ENCODE peak calls at places on chromosome 18, in four cellular contexts. W is stimulated activated naive CD4-positive, alpha-beta T cell; B is GM04503; S is GM19239. Z is an unnamed sample.

GRCh38 chr18:76824136-76824676 is 1.8 kb downstream of the ZNF236 start:
- DNase-seq in S (no peak), B (no peak), W (no peak), Z (no peak)

GRCh38 chr18:62928316-62928715 is 213.0 kb downstream of the PHLPP1 start:
- DNase-seq in B (peak), S (no peak), W (no peak), Z (no peak)

GRCh38 chr18:79934311-79935097 is 16.9 kb downstream of the SLC66A2 start:
- DNase-seq in B (no peak), W (no peak), S (no peak), Z (no peak)

GRCh38 chr18:59311631-59312030 is 6.8 kb downstream of the CPLX4 start:
- DNase-seq in W (no peak), S (no peak), B (no peak), Z (no peak)

GRCh38 chr18:78939105-78939504 is 40.5 kb upstream of the SALL3 start:
- DNase-seq in W (no peak), S (no peak), B (no peak), Z (no peak)

GRCh38 chr18:79402977-79403722 is 7.4 kb downstream of the NFATC1 start:
- DNase-seq in W (no peak), B (no peak), S (no peak), Z (no peak)

GRCh38 chr18:49094979-49095632 is 144.3 kb upstream of the SMAD7 start:
- DNase-seq in B (peak), W (no peak), S (no peak), Z (peak)

GRCh38 chr18:46224181-46224775 is 120.1 kb downstream of the HAUS1 start:
- DNase-seq in W (no peak), B (no peak), S (no peak), Z (no peak)

GRCh38 chr18:9827856-9828793 is 57.6 kb upstream of the TXNDC2 start:
- DNase-seq in S (no peak), B (peak), W (no peak), Z (peak)

GRCh38 chr18:25805323-25805722 is 285.1 kb downstream of the SS18 start:
- DNase-seq in W (no peak), S (no peak), B (peak), Z (peak)

GRCh38 chr18:55997156-55997561 is 409.2 kb upstream of the TCF4 start:
- DNase-seq in S (no peak), W (no peak), B (no peak), Z (no peak)

GRCh38 chr18:48923746-48924580 is 26.8 kb downstream of the SMAD7 start:
- DNase-seq in S (peak), W (no peak), B (no peak), Z (no peak)

GRCh38 chr18:76937597-76937996 is 115.2 kb downstream of the ZNF236 start:
- DNase-seq in W (no peak), S (no peak), B (no peak), Z (no peak)

GRCh38 chr18:67766930-67767329 is 250.4 kb upstream of the DSEL start:
- DNase-seq in S (no peak), B (peak), W (no peak), Z (peak)

GRCh38 chr18:79383388-79384056 is 12.2 kb upstream of the NFATC1 start:
- DNase-seq in B (no peak), S (no peak), W (no peak), Z (no peak)

GRCh38 chr18:21064347-21064746 is 47.3 kb downstream of the ROCK1 start:
- DNase-seq in W (no peak), B (peak), S (no peak), Z (no peak)

GRCh38 chr18:49178736-49179135 is 228.0 kb upstream of the SMAD7 start:
- DNase-seq in S (no peak), W (no peak), B (no peak), Z (no peak)

GRCh38 chr18:46320928-46321855 is 217.0 kb downstream of the HAUS1 start:
- DNase-seq in S (no peak), W (no peak), B (peak), Z (peak)

GRCh38 chr18:49250819-49251388 is 209.5 kb downstream of the DYM start:
- DNase-seq in S (no peak), W (no peak), B (no peak), Z (no peak)

GRCh38 chr18:11992096-11992785 is 10.9 kb downstream of the IMPA2 start:
- DNase-seq in S (no peak), W (no peak), B (no peak), Z (no peak)

GRCh38 chr18:59357928-59358327 is 1.1 kb downstream of the LMAN1 start:
- DNase-seq in B (peak), W (no peak), S (no peak), Z (no peak)

GRCh38 chr18:11259421-11259820 is 110.1 kb upstream of the PIEZO2 start:
- DNase-seq in B (no peak), S (no peak), W (no peak), Z (no peak)

GRCh38 chr18:36889316-36889715 is 60.4 kb downstream of the KIAA1328 start:
- DNase-seq in B (no peak), W (no peak), S (no peak), Z (no peak)

GRCh38 chr18:33505798-33506197 is 65.3 kb upstream of the CCDC178 start:
- DNase-seq in S (no peak), B (no peak), W (no peak), Z (no peak)

GRCh38 chr18:78579854-78580577 is 399.6 kb upstream of the SALL3 start:
- DNase-seq in S (no peak), W (no peak), B (no peak), Z (no peak)

GRCh38 chr18:54222922-54223567 is 1.4 kb downstream of the MBD2 start:
- DNase-seq in W (peak), S (no peak), B (no peak), Z (no peak)

GRCh38 chr18:63439334-63439733 is 17.1 kb upstream of the VPS4B start:
- DNase-seq in W (peak), S (peak), B (no peak), Z (peak)

GRCh38 chr18:62757399-62758010 is 42.2 kb downstream of the PHLPP1 start:
- DNase-seq in W (no peak), S (no peak), B (no peak), Z (no peak)

GRCh38 chr18:45228989-45229388 is 386.3 kb upstream of the SLC14A2 start:
- DNase-seq in B (no peak), W (no peak), S (no peak), Z (no peak)

GRCh38 chr18:39053569-39053968 is 1488.0 kb upstream of the CELF4 start:
- DNase-seq in W (no peak), S (no peak), B (no peak), Z (no peak)

GRCh38 chr18:58390399-58390798 is 238.5 kb downstream of the ALPK2 start:
- DNase-seq in S (no peak), W (no peak), B (no peak), Z (no peak)

GRCh38 chr18:48821251-48821590 is 129.5 kb downstream of the SMAD7 start:
- DNase-seq in B (no peak), S (no peak), W (no peak), Z (no peak)

GRCh38 chr18:3139406-3139805 is 80.4 kb downstream of the MYOM1 start:
- DNase-seq in B (no peak), W (no peak), S (no peak), Z (no peak)

GRCh38 chr18:48186861-48187260 is 222.3 kb downstream of the ZBTB7C start:
- DNase-seq in B (no peak), S (no peak), W (no peak), Z (no peak)

GRCh38 chr18:8705941-8706544 is 687 bp downstream of the MTCL1 start:
- DNase-seq in W (no peak), S (peak), B (no peak), Z (no peak)

GRCh38 chr18:75923169-75923568 is 495.7 kb upstream of the SMIM21 start:
- DNase-seq in B (peak), S (no peak), W (no peak), Z (no peak)

GRCh38 chr18:9547767-9548166 is 66.6 kb downstream of the PPP4R1 start:
- DNase-seq in S (no peak), W (no peak), B (no peak), Z (no peak)

GRCh38 chr18:55546873-55547704 is 40.9 kb downstream of the TCF4 start:
- DNase-seq in S (no peak), B (no peak), W (no peak), Z (peak)